ENCODE peak calls at places on chromosomes 7 and 10, in ten cellular contexts. A is endothelial cell; Y is M059J; W is activated B cell treated with CpG ODN at 0.5 μM for 24 hours; J is T-helper 17 cell; X is Right ventricle myocardium superior; R is NCI-H460; I is GM04504; S is pons; G is activated CD8-positive, alpha-beta memory T cell treated with anti-CD3 and anti-CD28 coated beads for 1 hour. Z is an unnamed sample.

GRCh38 chr10:111057006-111057405 is 19.8 kb upstream of the ADRA2A start:
- DNase-seq in A (no peak), Y (no peak), W (no peak), J (no peak), X (no peak), R (no peak), I (no peak), S (no peak), G (no peak), Z (no peak)

GRCh38 chr10:51367120-51367519 is 292.8 kb downstream of the PRKG1 start:
- DNase-seq in A (no peak), Y (no peak), W (no peak), J (no peak), X (no peak), R (no peak), I (no peak), S (no peak), G (no peak), Z (no peak)

GRCh38 chr7:156634117-156634516 is 6.5 kb upstream of the RNF32 start:
- DNase-seq in A (no peak), Y (no peak), W (no peak), J (no peak), X (no peak), R (no peak), I (no peak), S (no peak), G (no peak), Z (no peak)

GRCh38 chr7:151168022-151168786 is 710 bp upstream of the GBX1 start:
- DNase-seq in A (peak; percentile 75), Y (peak; percentile 15), W (peak; percentile 62), J (peak; percentile 53), X (peak; percentile 62), R (peak; percentile 26), I (no peak), S (no peak), G (peak; percentile 8), Z (peak; percentile 82)

GRCh38 chr7:144018065-144018464 is 17.9 kb downstream of the OR6B1 start:
- DNase-seq in A (no peak), Y (no peak), W (no peak), J (no peak), X (no peak), R (no peak), I (no peak), S (no peak), G (no peak), Z (no peak)

GRCh38 chr7:41942468-41943097 is 239.7 kb upstream of the INHBA start:
- DNase-seq in A (no peak), Y (peak; percentile 75), W (no peak), J (no peak), X (no peak), R (peak; percentile 1), I (no peak), S (no peak), G (no peak), Z (no peak)

GRCh38 chr7:7585241-7585928 is 18.7 kb downstream of the MIOS start:
- DNase-seq in A (no peak), Y (no peak), W (no peak), J (no peak), X (no peak), R (no peak), I (no peak), S (no peak), G (no peak), Z (no peak)

GRCh38 chr7:86453454-86453853 is 190.3 kb upstream of the GRM3 start:
- DNase-seq in A (no peak), Y (no peak), W (no peak), J (no peak), X (no peak), R (no peak), I (no peak), S (no peak), G (no peak), Z (no peak)

GRCh38 chr7:24917510-24918239 is 62.3 kb downstream of the OSBPL3 start:
- DNase-seq in A (no peak), Y (peak; percentile 38), W (no peak), J (no peak), X (no peak), R (no peak), I (peak; percentile 53), S (no peak), G (no peak), Z (no peak)

GRCh38 chr7:130380121-130380860 is at the start of gene CPA1:
- DNase-seq in A (no peak), Y (no peak), W (no peak), J (no peak), X (no peak), R (no peak), I (no peak), S (no peak), G (no peak), Z (no peak)

GRCh38 chr7:26348987-26349809 is 57.5 kb downstream of the SNX10 start:
- DNase-seq in A (no peak), Y (peak; percentile 39), W (no peak), J (no peak), X (no peak), R (no peak), I (no peak), S (no peak), G (no peak), Z (no peak)

GRCh38 chr7:37765872-37766525 is 82.4 kb upstream of the NME8 start:
- DNase-seq in A (no peak), Y (no peak), W (no peak), J (no peak), X (no peak), R (no peak), I (no peak), S (peak; percentile 62), G (no peak), Z (no peak)

GRCh38 chr10:47195274-47195885 is 104.6 kb upstream of the GDF10 start:
- DNase-seq in A (no peak), Y (no peak), W (no peak), J (no peak), X (no peak), R (no peak), I (no peak), S (no peak), G (no peak), Z (no peak)

GRCh38 chr10:99698504-99699080 is 33.3 kb downstream of the COX15 start:
- DNase-seq in A (peak; percentile 7), Y (no peak), W (no peak), J (no peak), X (no peak), R (no peak), I (no peak), S (no peak), G (no peak), Z (no peak)

GRCh38 chr10:86964061-86964846 is 4.0 kb upstream of the ADIRF start:
- DNase-seq in A (no peak), Y (no peak), W (no peak), J (no peak), X (peak; percentile 39), R (no peak), I (no peak), S (no peak), G (no peak), Z (no peak)

GRCh38 chr10:128609460-128609859 is 483.2 kb upstream of the MKI67 start:
- DNase-seq in A (no peak), Y (no peak), W (no peak), J (no peak), X (no peak), R (no peak), I (no peak), S (no peak), G (no peak), Z (no peak)

GRCh38 chr10:35636942-35637341 is 5.2 kb downstream of the FZD8 start:
- DNase-seq in A (no peak), Y (no peak), W (no peak), J (no peak), X (no peak), R (no peak), I (no peak), S (no peak), G (no peak), Z (no peak)

GRCh38 chr10:132856869-132857524 is 71.0 kb upstream of the NKX6-2 start:
- DNase-seq in A (no peak), Y (no peak), W (peak; percentile 9), J (no peak), X (no peak), R (no peak), I (no peak), S (no peak), G (no peak), Z (peak; percentile 48)

GRCh38 chr7:103857435-103857834 is 132.0 kb downstream of the RELN start:
- DNase-seq in A (no peak), Y (peak; percentile 2), W (no peak), J (no peak), X (no peak), R (no peak), I (no peak), S (no peak), G (no peak), Z (no peak)

GRCh38 chr10:103680869-103681236 is 174.5 kb downstream of the SH3PXD2A start:
- DNase-seq in A (no peak), Y (no peak), W (no peak), J (no peak), X (no peak), R (no peak), I (no peak), S (no peak), G (no peak), Z (no peak)

GRCh38 chr7:17854297-17855047 is 85.8 kb downstream of the SNX13 start:
- DNase-seq in A (no peak), Y (no peak), W (no peak), J (no peak), X (no peak), R (no peak), I (no peak), S (no peak), G (no peak), Z (no peak)

GRCh38 chr10:87656431-87657072 is 3.1 kb upstream of the PAPSS2 start:
- DNase-seq in A (no peak), Y (peak; percentile 56), W (no peak), J (no peak), X (no peak), R (no peak), I (no peak), S (peak; percentile 45), G (no peak), Z (no peak)

GRCh38 chr7:101635484-101635883 is 6.4 kb upstream of the MYL10 start:
- DNase-seq in A (no peak), Y (peak; percentile 94), W (no peak), J (no peak), X (no peak), R (no peak), I (no peak), S (no peak), G (no peak), Z (no peak)

GRCh38 chr10:86225098-86225782 is 141.4 kb downstream of the GRID1 start:
- DNase-seq in A (no peak), Y (peak; percentile 84), W (no peak), J (no peak), X (no peak), R (no peak), I (peak; percentile 24), S (no peak), G (no peak), Z (peak; percentile 51)

GRCh38 chr7:100897111-100897608 is 1.5 kb upstream of the ACHE start:
- DNase-seq in A (peak; percentile 66), Y (no peak), W (peak; percentile 67), J (peak; percentile 38), X (peak; percentile 67), R (no peak), I (no peak), S (no peak), G (no peak), Z (peak; percentile 92)

GRCh38 chr7:115825736-115826135 is 204.8 kb downstream of the TFEC start:
- DNase-seq in A (no peak), Y (no peak), W (no peak), J (no peak), X (no peak), R (no peak), I (no peak), S (no peak), G (no peak), Z (no peak)